ENCODE peak calls at places on chromosomes 7 and 10, in ten cellular contexts. One of them, this sample, is unnamed.

GRCh38 chr7:77416621-77417371 is 647 bp upstream of the GSAP start:
- DNase-seq in NCI-H1092: no peak
- DNase-seq in lower leg skin: no peak
- DNase-seq in T-helper 1 cell: no peak
- DNase-seq in Caki2: no peak
- DNase-seq in GM23338: no peak
- DNase-seq in Panc1: no peak
- DNase-seq in NCI-H1417: no peak
- DNase-seq in stimulated activated naive CD8-positive, alpha-beta T cell treated with anti-CD3 and anti-CD28 coated beads, Interleukin-15, Interleukin-2, amounts not matched to agents 100 U/mL and 50 U/mL, for 24 hours: no peak
- DNase-seq in hippocampal formation: no peak
- DNase-seq in this sample: no peak

GRCh38 chr7:23467281-23467680 is 3.0 kb downstream of the IGF2BP3 start:
- DNase-seq in stimulated activated naive CD8-positive, alpha-beta T cell treated with anti-CD3 and anti-CD28 coated beads, Interleukin-15, Interleukin-2, amounts not matched to agents 100 U/mL and 50 U/mL, for 24 hours: no peak
- DNase-seq in NCI-H1092: no peak
- DNase-seq in lower leg skin: no peak
- DNase-seq in hippocampal formation: no peak
- DNase-seq in T-helper 1 cell: no peak
- DNase-seq in Panc1: no peak
- DNase-seq in Caki2: no peak
- DNase-seq in NCI-H1417: peak; percentile 30
- DNase-seq in GM23338: peak; percentile 50
- DNase-seq in this sample: no peak

GRCh38 chr7:131480384-131481315 is 75.8 kb downstream of the PODXL start:
- DNase-seq in GM23338: no peak
- DNase-seq in NCI-H1092: no peak
- DNase-seq in T-helper 1 cell: no peak
- DNase-seq in hippocampal formation: no peak
- DNase-seq in NCI-H1417: no peak
- DNase-seq in stimulated activated naive CD8-positive, alpha-beta T cell treated with anti-CD3 and anti-CD28 coated beads, Interleukin-15, Interleukin-2, amounts not matched to agents 100 U/mL and 50 U/mL, for 24 hours: no peak
- DNase-seq in lower leg skin: no peak
- DNase-seq in Panc1: no peak
- DNase-seq in Caki2: peak; percentile 24
- DNase-seq in this sample: no peak

GRCh38 chr10:61763778-61764177 is 101.0 kb downstream of the CABCOCO1 start:
- DNase-seq in lower leg skin: no peak
- DNase-seq in NCI-H1092: no peak
- DNase-seq in Panc1: no peak
- DNase-seq in hippocampal formation: no peak
- DNase-seq in stimulated activated naive CD8-positive, alpha-beta T cell treated with anti-CD3 and anti-CD28 coated beads, Interleukin-15, Interleukin-2, amounts not matched to agents 100 U/mL and 50 U/mL, for 24 hours: no peak
- DNase-seq in T-helper 1 cell: no peak
- DNase-seq in Caki2: no peak
- DNase-seq in GM23338: no peak
- DNase-seq in NCI-H1417: no peak
- DNase-seq in this sample: no peak

GRCh38 chr10:112779025-112779765 is 170.9 kb upstream of the TCF7L2 start:
- DNase-seq in Caki2: no peak
- DNase-seq in GM23338: no peak
- DNase-seq in NCI-H1417: no peak
- DNase-seq in stimulated activated naive CD8-positive, alpha-beta T cell treated with anti-CD3 and anti-CD28 coated beads, Interleukin-15, Interleukin-2, amounts not matched to agents 100 U/mL and 50 U/mL, for 24 hours: no peak
- DNase-seq in lower leg skin: no peak
- DNase-seq in Panc1: no peak
- DNase-seq in NCI-H1092: no peak
- DNase-seq in T-helper 1 cell: no peak
- DNase-seq in hippocampal formation: no peak
- DNase-seq in this sample: no peak

GRCh38 chr10:62829622-62830021 is 13.5 kb upstream of the EGR2 start:
- DNase-seq in hippocampal formation: no peak
- DNase-seq in stimulated activated naive CD8-positive, alpha-beta T cell treated with anti-CD3 and anti-CD28 coated beads, Interleukin-15, Interleukin-2, amounts not matched to agents 100 U/mL and 50 U/mL, for 24 hours: no peak
- DNase-seq in NCI-H1092: no peak
- DNase-seq in NCI-H1417: no peak
- DNase-seq in T-helper 1 cell: no peak
- DNase-seq in Caki2: no peak
- DNase-seq in lower leg skin: no peak
- DNase-seq in Panc1: no peak
- DNase-seq in GM23338: no peak
- DNase-seq in this sample: no peak

GRCh38 chr7:7761340-7761973 is 43.0 kb upstream of the RPA3 start:
- DNase-seq in T-helper 1 cell: no peak
- DNase-seq in NCI-H1417: peak; percentile 19
- DNase-seq in hippocampal formation: peak; percentile 58
- DNase-seq in lower leg skin: no peak
- DNase-seq in GM23338: no peak
- DNase-seq in stimulated activated naive CD8-positive, alpha-beta T cell treated with anti-CD3 and anti-CD28 coated beads, Interleukin-15, Interleukin-2, amounts not matched to agents 100 U/mL and 50 U/mL, for 24 hours: no peak
- DNase-seq in Caki2: peak; percentile 35
- DNase-seq in Panc1: peak; percentile 58
- DNase-seq in NCI-H1092: peak; percentile 58
- DNase-seq in this sample: no peak

GRCh38 chr10:49089789-49090595 is 25.3 kb downstream of the VSTM4 start:
- DNase-seq in T-helper 1 cell: no peak
- DNase-seq in hippocampal formation: no peak
- DNase-seq in Panc1: no peak
- DNase-seq in GM23338: no peak
- DNase-seq in Caki2: no peak
- DNase-seq in NCI-H1092: no peak
- DNase-seq in NCI-H1417: no peak
- DNase-seq in lower leg skin: peak; percentile 64
- DNase-seq in stimulated activated naive CD8-positive, alpha-beta T cell treated with anti-CD3 and anti-CD28 coated beads, Interleukin-15, Interleukin-2, amounts not matched to agents 100 U/mL and 50 U/mL, for 24 hours: no peak
- DNase-seq in this sample: peak; percentile 39

GRCh38 chr10:12387561-12388210 is 38.3 kb downstream of the CAMK1D start:
- DNase-seq in lower leg skin: peak; percentile 74
- DNase-seq in Panc1: no peak
- DNase-seq in stimulated activated naive CD8-positive, alpha-beta T cell treated with anti-CD3 and anti-CD28 coated beads, Interleukin-15, Interleukin-2, amounts not matched to agents 100 U/mL and 50 U/mL, for 24 hours: no peak
- DNase-seq in NCI-H1417: no peak
- DNase-seq in Caki2: no peak
- DNase-seq in hippocampal formation: no peak
- DNase-seq in T-helper 1 cell: no peak
- DNase-seq in NCI-H1092: no peak
- DNase-seq in GM23338: no peak
- DNase-seq in this sample: no peak

GRCh38 chr7:20351901-20352300 is 21.2 kb downstream of the ITGB8 start:
- DNase-seq in Panc1: no peak
- DNase-seq in GM23338: no peak
- DNase-seq in T-helper 1 cell: no peak
- DNase-seq in NCI-H1417: no peak
- DNase-seq in lower leg skin: no peak
- DNase-seq in Caki2: peak; percentile 76
- DNase-seq in NCI-H1092: no peak
- DNase-seq in hippocampal formation: no peak
- DNase-seq in stimulated activated naive CD8-positive, alpha-beta T cell treated with anti-CD3 and anti-CD28 coated beads, Interleukin-15, Interleukin-2, amounts not matched to agents 100 U/mL and 50 U/mL, for 24 hours: no peak
- DNase-seq in this sample: no peak

GRCh38 chr7:70585071-70585470 is 546.9 kb upstream of the GALNT17 start:
- DNase-seq in GM23338: peak; percentile 72
- DNase-seq in T-helper 1 cell: no peak
- DNase-seq in NCI-H1417: no peak
- DNase-seq in stimulated activated naive CD8-positive, alpha-beta T cell treated with anti-CD3 and anti-CD28 coated beads, Interleukin-15, Interleukin-2, amounts not matched to agents 100 U/mL and 50 U/mL, for 24 hours: peak; percentile 5
- DNase-seq in NCI-H1092: no peak
- DNase-seq in lower leg skin: no peak
- DNase-seq in Caki2: no peak
- DNase-seq in hippocampal formation: no peak
- DNase-seq in Panc1: no peak
- DNase-seq in this sample: no peak

GRCh38 chr10:27893320-27894014 is 105.4 kb downstream of the ODAD2 start:
- DNase-seq in Panc1: no peak
- DNase-seq in lower leg skin: no peak
- DNase-seq in T-helper 1 cell: no peak
- DNase-seq in stimulated activated naive CD8-positive, alpha-beta T cell treated with anti-CD3 and anti-CD28 coated beads, Interleukin-15, Interleukin-2, amounts not matched to agents 100 U/mL and 50 U/mL, for 24 hours: no peak
- DNase-seq in NCI-H1092: no peak
- DNase-seq in GM23338: no peak
- DNase-seq in Caki2: peak; percentile 81
- DNase-seq in hippocampal formation: no peak
- DNase-seq in NCI-H1417: no peak
- DNase-seq in this sample: no peak

GRCh38 chr7:6279341-6279740 is 6.9 kb upstream of the CYTH3 start:
- DNase-seq in lower leg skin: no peak
- DNase-seq in hippocampal formation: no peak
- DNase-seq in T-helper 1 cell: no peak
- DNase-seq in Caki2: no peak
- DNase-seq in NCI-H1417: no peak
- DNase-seq in NCI-H1092: no peak
- DNase-seq in stimulated activated naive CD8-positive, alpha-beta T cell treated with anti-CD3 and anti-CD28 coated beads, Interleukin-15, Interleukin-2, amounts not matched to agents 100 U/mL and 50 U/mL, for 24 hours: no peak
- DNase-seq in Panc1: no peak
- DNase-seq in GM23338: no peak
- DNase-seq in this sample: no peak

GRCh38 chr10:71531485-71532446 is 135.0 kb downstream of the CDH23 start:
- DNase-seq in NCI-H1417: no peak
- DNase-seq in GM23338: no peak
- DNase-seq in Caki2: no peak
- DNase-seq in T-helper 1 cell: no peak
- DNase-seq in lower leg skin: no peak
- DNase-seq in stimulated activated naive CD8-positive, alpha-beta T cell treated with anti-CD3 and anti-CD28 coated beads, Interleukin-15, Interleukin-2, amounts not matched to agents 100 U/mL and 50 U/mL, for 24 hours: peak; percentile 50
- DNase-seq in Panc1: no peak
- DNase-seq in NCI-H1092: no peak
- DNase-seq in hippocampal formation: no peak
- DNase-seq in this sample: no peak

GRCh38 chr10:87605656-87606308 is 53.9 kb upstream of the PAPSS2 start:
- DNase-seq in Caki2: no peak
- DNase-seq in hippocampal formation: no peak
- DNase-seq in NCI-H1417: no peak
- DNase-seq in Panc1: no peak
- DNase-seq in T-helper 1 cell: no peak
- DNase-seq in NCI-H1092: no peak
- DNase-seq in lower leg skin: no peak
- DNase-seq in GM23338: no peak
- DNase-seq in stimulated activated naive CD8-positive, alpha-beta T cell treated with anti-CD3 and anti-CD28 coated beads, Interleukin-15, Interleukin-2, amounts not matched to agents 100 U/mL and 50 U/mL, for 24 hours: no peak
- DNase-seq in this sample: no peak

GRCh38 chr7:8131694-8132605 is 130.0 kb downstream of the ICA1 start:
- DNase-seq in NCI-H1417: no peak
- DNase-seq in stimulated activated naive CD8-positive, alpha-beta T cell treated with anti-CD3 and anti-CD28 coated beads, Interleukin-15, Interleukin-2, amounts not matched to agents 100 U/mL and 50 U/mL, for 24 hours: no peak
- DNase-seq in hippocampal formation: no peak
- DNase-seq in GM23338: no peak
- DNase-seq in Caki2: no peak
- DNase-seq in T-helper 1 cell: peak; percentile 31
- DNase-seq in lower leg skin: no peak
- DNase-seq in NCI-H1092: no peak
- DNase-seq in Panc1: no peak
- DNase-seq in this sample: no peak

GRCh38 chr10:43775379-43775778 is 126.7 kb upstream of the ZNF32 start:
- DNase-seq in GM23338: no peak
- DNase-seq in T-helper 1 cell: no peak
- DNase-seq in Panc1: no peak
- DNase-seq in NCI-H1417: no peak
- DNase-seq in NCI-H1092: no peak
- DNase-seq in stimulated activated naive CD8-positive, alpha-beta T cell treated with anti-CD3 and anti-CD28 coated beads, Interleukin-15, Interleukin-2, amounts not matched to agents 100 U/mL and 50 U/mL, for 24 hours: no peak
- DNase-seq in Caki2: no peak
- DNase-seq in hippocampal formation: no peak
- DNase-seq in lower leg skin: no peak
- DNase-seq in this sample: no peak

GRCh38 chr10:100025528-100026070 is 15.9 kb upstream of the DNMBP start:
- DNase-seq in hippocampal formation: no peak
- DNase-seq in Panc1: no peak
- DNase-seq in T-helper 1 cell: no peak
- DNase-seq in GM23338: no peak
- DNase-seq in NCI-H1092: peak; percentile 23
- DNase-seq in NCI-H1417: peak; percentile 8
- DNase-seq in Caki2: no peak
- DNase-seq in stimulated activated naive CD8-positive, alpha-beta T cell treated with anti-CD3 and anti-CD28 coated beads, Interleukin-15, Interleukin-2, amounts not matched to agents 100 U/mL and 50 U/mL, for 24 hours: no peak
- DNase-seq in lower leg skin: peak; percentile 78
- DNase-seq in this sample: no peak

GRCh38 chr7:935321-936130 is 19.0 kb downstream of the ADAP1 start:
- DNase-seq in stimulated activated naive CD8-positive, alpha-beta T cell treated with anti-CD3 and anti-CD28 coated beads, Interleukin-15, Interleukin-2, amounts not matched to agents 100 U/mL and 50 U/mL, for 24 hours: no peak
- DNase-seq in T-helper 1 cell: no peak
- DNase-seq in GM23338: no peak
- DNase-seq in lower leg skin: no peak
- DNase-seq in Caki2: no peak
- DNase-seq in Panc1: no peak
- DNase-seq in NCI-H1417: no peak
- DNase-seq in NCI-H1092: no peak
- DNase-seq in hippocampal formation: no peak
- DNase-seq in this sample: no peak

GRCh38 chr7:29107056-29107455 is 39.3 kb downstream of the CPVL start:
- DNase-seq in GM23338: no peak
- DNase-seq in stimulated activated naive CD8-positive, alpha-beta T cell treated with anti-CD3 and anti-CD28 coated beads, Interleukin-15, Interleukin-2, amounts not matched to agents 100 U/mL and 50 U/mL, for 24 hours: no peak
- DNase-seq in Caki2: no peak
- DNase-seq in lower leg skin: no peak
- DNase-seq in T-helper 1 cell: no peak
- DNase-seq in Panc1: no peak
- DNase-seq in hippocampal formation: no peak
- DNase-seq in NCI-H1092: no peak
- DNase-seq in NCI-H1417: no peak
- DNase-seq in this sample: no peak

GRCh38 chr10:125878957-125879835 is 1.9 kb downstream of the DHX32 start:
- DNase-seq in T-helper 1 cell: no peak
- DNase-seq in Panc1: peak; percentile 89
- DNase-seq in GM23338: no peak
- DNase-seq in stimulated activated naive CD8-positive, alpha-beta T cell treated with anti-CD3 and anti-CD28 coated beads, Interleukin-15, Interleukin-2, amounts not matched to agents 100 U/mL and 50 U/mL, for 24 hours: no peak
- DNase-seq in NCI-H1092: no peak
- DNase-seq in NCI-H1417: no peak
- DNase-seq in Caki2: peak; percentile 92
- DNase-seq in lower leg skin: no peak
- DNase-seq in hippocampal formation: no peak
- DNase-seq in this sample: no peak